ENCODE peak calls at places on chromosomes 7 and 10, in six cellular contexts. Y is GM12891, I is HepG2, P is K562, E is GM12878, A is H1. N is an unnamed sample.

GRCh38 chr10:104424719-104425118 is 71.1 kb downstream of the CFAP58 start:
- DNase-seq in Y (no peak), I (no peak), P (no peak), E (peak), A (no peak), N (peak)

GRCh38 chr7:35731349-35731748 is 36.4 kb upstream of the HERPUD2 start:
- DNase-seq in Y (no peak), I (peak), P (no peak), E (no peak), A (no peak), N (no peak)

GRCh38 chr10:118013078-118013568 is 33.6 kb downstream of the RAB11FIP2 start:
- DNase-seq in Y (no peak), I (no peak), P (no peak), E (no peak), A (no peak), N (no peak)

GRCh38 chr7:22782616-22783232 is 39.9 kb downstream of the TOMM7 start:
- DNase-seq in Y (peak), I (peak), P (peak), E (no peak), A (no peak), N (peak)

GRCh38 chr7:51325231-51325630 is 8.6 kb upstream of the COBL start:
- DNase-seq in Y (no peak), I (no peak), P (peak), E (no peak), A (no peak), N (no peak)

GRCh38 chr7:101940830-101941229 is 123.4 kb downstream of the CUX1 start:
- DNase-seq in Y (no peak), I (no peak), P (no peak), E (no peak), A (peak), N (no peak)

GRCh38 chr10:2913531-2913930 is 153.8 kb upstream of the PFKP start:
- DNase-seq in Y (no peak), I (no peak), P (no peak), E (no peak), A (no peak), N (no peak)

GRCh38 chr10:129404091-129404490 is 63.0 kb upstream of the MGMT start:
- DNase-seq in Y (no peak), I (no peak), P (peak), E (no peak), A (no peak), N (no peak)

GRCh38 chr10:79105164-79105739 is 36.5 kb downstream of the ZMIZ1 start:
- DNase-seq in Y (no peak), I (peak), P (no peak), E (no peak), A (no peak), N (no peak)

GRCh38 chr7:155938129-155938528 is 125.9 kb upstream of the SHH start:
- DNase-seq in Y (no peak), I (no peak), P (no peak), E (no peak), A (no peak), N (no peak)

GRCh38 chr10:8305871-8306652 is 251.6 kb downstream of the GATA3 start:
- DNase-seq in Y (no peak), I (no peak), P (no peak), E (no peak), A (no peak), N (no peak)

GRCh38 chr10:21843645-21844044 is 159.9 kb downstream of the DNAJC1 start:
- DNase-seq in Y (no peak), I (no peak), P (no peak), E (no peak), A (no peak), N (no peak)

GRCh38 chr7:37145682-37146081 is 303.0 kb downstream of the ELMO1 start:
- DNase-seq in Y (no peak), I (peak), P (no peak), E (no peak), A (no peak), N (no peak)

GRCh38 chr10:133324857-133325260 is 11.8 kb downstream of the CALY start:
- DNase-seq in Y (no peak), I (no peak), P (no peak), E (no peak), A (no peak), N (no peak)

GRCh38 chr7:116805100-116805544 is 57.3 kb upstream of the CAPZA2 start:
- DNase-seq in Y (no peak), I (peak), P (no peak), E (no peak), A (no peak), N (no peak)

GRCh38 chr10:66678521-66678920 is 247.3 kb upstream of the LRRTM3 start:
- DNase-seq in Y (no peak), I (no peak), P (no peak), E (no peak), A (no peak), N (no peak)

GRCh38 chr10:29618341-29619171 is 16.2 kb downstream of the SVIL start:
- DNase-seq in Y (no peak), I (peak), P (no peak), E (no peak), A (no peak), N (no peak)

GRCh38 chr10:18414061-18414460 is 237.3 kb downstream of the NSUN6 start:
- DNase-seq in Y (no peak), I (no peak), P (no peak), E (no peak), A (no peak), N (no peak)

GRCh38 chr7:35652124-35652523 is 42.8 kb downstream of the HERPUD2 start:
- DNase-seq in Y (no peak), I (no peak), P (no peak), E (no peak), A (no peak), N (no peak)

GRCh38 chr10:132517951-132518521 is 19.6 kb upstream of the INPP5A start:
- DNase-seq in Y (no peak), I (peak), P (no peak), E (no peak), A (no peak), N (no peak)

GRCh38 chr10:132589015-132589414 is 51.4 kb downstream of the INPP5A start:
- DNase-seq in Y (no peak), I (no peak), P (no peak), E (no peak), A (no peak), N (no peak)

GRCh38 chr7:100159099-100159623 is 638 bp upstream of the TRAPPC14 start:
- DNase-seq in Y (no peak), I (no peak), P (peak), E (no peak), A (no peak), N (no peak)

GRCh38 chr10:394061-394438 is 258.8 kb downstream of the ZMYND11 start:
- DNase-seq in Y (no peak), I (no peak), P (no peak), E (no peak), A (no peak), N (no peak)

GRCh38 chr10:397321-398068 is 262.2 kb downstream of the ZMYND11 start:
- DNase-seq in Y (no peak), I (no peak), P (no peak), E (no peak), A (no peak), N (no peak)

GRCh38 chr10:395665-396064 is 260.4 kb downstream of the ZMYND11 start:
- DNase-seq in Y (no peak), I (no peak), P (no peak), E (no peak), A (no peak), N (no peak)

GRCh38 chr10:396535-397220 is 261.4 kb downstream of the ZMYND11 start:
- DNase-seq in Y (no peak), I (no peak), P (no peak), E (no peak), A (no peak), N (no peak)

DNA sequence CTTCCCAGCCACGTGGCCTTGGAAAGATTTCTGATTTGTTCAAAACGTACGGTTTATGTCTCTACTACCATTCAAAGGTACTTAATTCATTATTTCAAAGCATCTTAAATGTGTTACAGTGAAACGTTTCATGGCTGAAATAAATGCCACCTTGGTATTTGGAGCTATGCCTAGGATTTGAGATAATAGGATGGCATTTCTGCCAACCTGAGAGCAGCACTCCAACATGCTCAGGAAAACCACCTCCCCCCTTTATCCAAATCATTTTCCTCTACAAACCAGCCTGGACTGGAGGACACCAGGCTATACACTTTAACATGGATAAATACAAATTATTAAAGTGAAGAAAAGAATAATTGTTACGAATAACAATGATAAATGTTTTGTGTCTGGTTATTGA is 260.9 kb downstream of the ZMYND11 start:
- DNase-seq in Y (no peak), I (no peak), P (no peak), E (no peak), A (no peak), N (no peak)
- TF ChIP-seq POLR2AphosphoS5 in Y (no peak), I (no peak), P (no peak), E (no peak), A (no peak), N (no peak)

GRCh38 chr7:46847126-46847525 is 734.8 kb downstream of the TNS3 start:
- DNase-seq in Y (no peak), I (no peak), P (no peak), E (no peak), A (no peak), N (no peak)

GRCh38 chr7:46852795-46853194 is 729.1 kb downstream of the TNS3 start:
- DNase-seq in Y (no peak), I (no peak), P (no peak), E (no peak), A (no peak), N (no peak)

GRCh38 chr7:46850563-46851325 is 731.2 kb downstream of the TNS3 start:
- DNase-seq in Y (no peak), I (no peak), P (no peak), E (no peak), A (no peak), N (no peak)

GRCh38 chr7:46844486-46844885 is 737.4 kb downstream of the TNS3 start:
- DNase-seq in Y (no peak), I (no peak), P (no peak), E (no peak), A (no peak), N (no peak)

DNA sequence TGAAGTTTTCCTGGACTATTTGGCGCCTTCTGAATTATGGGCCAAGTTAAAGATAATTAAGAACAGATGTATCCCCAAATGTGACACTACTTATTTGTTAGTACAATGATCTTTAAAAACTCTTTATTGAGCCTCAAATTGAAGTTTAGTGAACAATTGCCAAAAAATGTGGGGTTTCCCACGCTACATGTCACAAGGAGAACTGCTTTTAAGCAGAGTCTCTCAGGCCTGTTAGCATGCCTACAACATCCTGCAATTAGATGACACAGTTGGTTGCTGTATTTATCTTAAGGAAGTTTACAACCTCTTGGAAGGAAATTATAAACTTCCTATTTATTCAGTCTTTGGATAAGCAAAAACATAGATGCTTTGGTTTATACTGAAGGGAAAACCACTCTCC is 733.0 kb downstream of the TNS3 start:
- DNase-seq in Y (no peak), I (no peak), P (no peak), E (no peak), A (no peak), N (no peak)
- TF ChIP-seq POLR2A in Y (no peak), I (no peak), P (no peak), E (no peak), A (no peak), N (no peak)

GRCh38 chr7:2922271-2922691 is 78.2 kb upstream of the GNA12 start:
- DNase-seq in Y (no peak), I (no peak), P (no peak), E (no peak), A (no peak), N (no peak)

GRCh38 chr7:2923291-2923781 is 79.2 kb upstream of the GNA12 start:
- DNase-seq in Y (no peak), I (no peak), P (no peak), E (no peak), A (no peak), N (no peak)

GRCh38 chr7:2924866-2925840 is 81.0 kb upstream of the GNA12 start:
- DNase-seq in Y (no peak), I (no peak), P (peak), E (no peak), A (no peak), N (no peak)

GRCh38 chr7:2922866-2923265 is 78.8 kb upstream of the GNA12 start:
- DNase-seq in Y (no peak), I (no peak), P (no peak), E (no peak), A (no peak), N (no peak)

DNA sequence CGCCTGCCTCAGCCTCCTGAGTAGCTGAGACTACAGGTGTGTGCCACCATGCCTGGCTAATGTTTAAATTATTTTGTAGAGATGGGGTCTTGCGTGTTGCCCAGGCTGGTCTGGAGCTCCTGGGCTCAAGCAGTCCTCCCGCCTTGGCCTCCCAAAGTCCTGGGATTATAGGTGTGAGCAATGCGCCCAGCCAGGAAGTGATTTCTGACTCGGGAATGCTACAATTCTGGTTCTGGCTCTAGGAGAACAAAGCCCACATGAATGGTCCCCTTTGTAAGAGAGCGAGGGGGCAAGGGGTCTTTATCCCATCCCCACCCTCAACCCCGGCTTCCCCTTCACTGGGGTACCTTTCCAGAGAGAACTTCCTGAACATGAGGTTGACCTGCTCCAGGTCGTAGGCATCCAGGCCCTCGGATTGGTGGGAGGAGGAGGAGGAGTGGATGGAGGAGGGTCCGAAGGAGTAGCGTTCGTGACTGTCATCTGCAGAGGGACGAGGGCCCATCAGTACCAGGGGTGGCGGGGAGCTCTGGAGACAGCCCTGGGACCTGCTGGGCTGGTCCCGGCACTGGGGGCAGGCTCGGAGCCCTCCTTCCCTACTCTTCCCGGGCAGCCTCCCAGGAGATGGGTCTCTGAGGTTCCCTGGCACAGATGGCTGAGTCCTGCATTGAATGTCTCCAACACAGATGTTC is 79.9 kb upstream of the GNA12 start:
- DNase-seq in Y (no peak), I (no peak), P (no peak), E (no peak), A (no peak), N (no peak)
- TF ChIP-seq TAF1 in Y (no peak), I (no peak), P (no peak), E (no peak), A (no peak), N (no peak)

GRCh38 chr10:119283818-119284217 is 76.4 kb downstream of the GRK5 start:
- DNase-seq in Y (no peak), I (no peak), P (no peak), E (peak), A (no peak), N (no peak)

GRCh38 chr10:119286516-119286915 is 79.1 kb downstream of the GRK5 start:
- DNase-seq in Y (no peak), I (no peak), P (no peak), E (no peak), A (no peak), N (no peak)

GRCh38 chr10:119283387-119283786 is 76.0 kb downstream of the GRK5 start:
- DNase-seq in Y (no peak), I (no peak), P (no peak), E (no peak), A (no peak), N (no peak)

GRCh38 chr10:119285495-119286267 is 78.3 kb downstream of the GRK5 start:
- DNase-seq in Y (no peak), I (no peak), P (no peak), E (no peak), A (no peak), N (no peak)

DNA sequence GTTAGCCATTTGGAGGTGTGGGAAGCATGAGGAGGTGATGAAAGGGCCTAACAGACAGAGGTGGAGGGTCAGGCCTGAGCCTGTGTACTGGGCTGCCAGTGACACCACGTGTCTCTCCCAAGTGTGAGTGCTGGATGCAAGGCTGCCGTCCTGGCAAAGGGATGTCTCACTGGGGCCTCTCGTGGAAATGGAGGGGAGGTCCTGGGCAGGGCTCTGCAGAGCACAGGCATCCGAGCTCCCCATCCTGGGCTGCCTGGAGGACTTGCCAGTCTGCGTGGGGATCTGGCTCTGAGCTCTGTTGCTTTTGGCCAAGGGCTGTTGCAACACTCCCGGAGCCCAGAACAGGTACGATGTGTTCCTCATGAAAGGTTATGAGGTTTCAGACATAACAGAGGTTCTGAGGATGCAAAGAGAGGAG is 77.3 kb downstream of the GRK5 start:
- DNase-seq in Y (no peak), I (no peak), P (no peak), E (no peak), A (no peak), N (no peak)
- TF ChIP-seq POLR2AphosphoS5 in Y (no peak), I (no peak), P (no peak), E (no peak), A (no peak), N (no peak)

GRCh38 chr10:50576245-50576815 is 47.4 kb downstream of the SGMS1 start:
- DNase-seq in Y (no peak), I (no peak), P (peak), E (no peak), A (no peak), N (no peak)

GRCh38 chr10:50579491-50580259 is 44.1 kb downstream of the SGMS1 start:
- DNase-seq in Y (no peak), I (no peak), P (no peak), E (no peak), A (no peak), N (no peak)

GRCh38 chr10:50578949-50579348 is 44.8 kb downstream of the SGMS1 start:
- DNase-seq in Y (no peak), I (no peak), P (no peak), E (no peak), A (no peak), N (no peak)

GRCh38 chr10:50576995-50577394 is 46.8 kb downstream of the SGMS1 start:
- DNase-seq in Y (no peak), I (no peak), P (peak), E (no peak), A (no peak), N (no peak)

DNA sequence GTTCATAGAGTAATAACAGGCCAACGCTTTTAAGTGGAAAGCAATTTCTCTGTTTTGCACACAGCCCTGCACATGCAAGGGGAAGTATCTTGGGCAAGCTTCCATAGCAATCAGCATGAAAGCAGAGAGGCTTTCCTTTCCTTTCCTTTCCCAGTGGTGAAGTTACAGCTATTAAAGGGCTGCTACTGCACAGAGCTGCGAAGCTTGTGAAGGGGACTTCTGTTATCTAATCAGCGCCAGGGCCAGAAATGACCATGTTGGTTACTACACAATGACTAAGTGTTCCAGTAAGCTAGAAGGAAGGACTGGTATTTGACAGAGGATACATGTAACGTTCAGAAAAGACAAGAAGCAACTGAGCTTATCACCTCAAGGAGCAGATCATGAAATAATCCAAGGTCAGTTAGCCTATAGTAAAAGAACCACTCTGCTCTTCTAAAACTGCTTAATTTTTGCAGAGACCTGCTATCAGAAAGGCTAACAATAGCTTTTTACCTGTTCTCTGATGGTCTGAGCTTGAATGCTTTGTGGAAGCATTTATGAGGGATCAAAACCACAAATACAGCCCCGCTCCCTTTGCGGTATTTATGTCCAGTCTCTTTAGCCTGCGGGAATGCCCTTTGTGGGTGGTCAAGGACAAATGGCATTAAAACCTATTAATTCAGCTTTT is 45.9 kb downstream of the SGMS1 start:
- DNase-seq in Y (no peak), I (no peak), P (peak), E (no peak), A (no peak), N (no peak)
- TF ChIP-seq POLR2A in Y (no peak), I (no peak), P (peak), E (no peak), A (no peak), N (no peak)

GRCh38 chr7:128861957-128862570 is 592 bp upstream of the ATP6V1F start:
- DNase-seq in Y (no peak), I (no peak), P (peak), E (no peak), A (no peak), N (no peak)

GRCh38 chr7:128865303-128865702 is 2.6 kb downstream of the ATP6V1F start:
- DNase-seq in Y (no peak), I (no peak), P (no peak), E (no peak), A (no peak), N (no peak)

GRCh38 chr7:128865996-128866877 is 3.6 kb downstream of the ATP6V1F start:
- DNase-seq in Y (no peak), I (no peak), P (no peak), E (no peak), A (no peak), N (no peak)

GRCh38 chr7:128862571-128863432 is at the start of gene ATP6V1F:
- DNase-seq in Y (peak), I (peak), P (peak), E (peak), A (peak), N (peak)

GRCh38 chr7:128863433-128863989 is 855 bp downstream of the ATP6V1F start:
- DNase-seq in Y (peak), I (peak), P (peak), E (no peak), A (no peak), N (no peak)
- TF ChIP-seq TAF1 in Y (no peak), I (no peak), P (no peak), E (no peak), A (no peak), N (no peak)

N was measured in GM12892.